ENCODE peak calls at places on chromosome 12, in seven cellular contexts. Q, Z, V, N, A, T and W are unnamed samples.
A peak's percentile ranks its signal among the peaks of the same experiment; 100 is the strongest.

GRCh38 chr12:120224304-120225199 is 23.6 kb upstream of the RPLP0 start:
- DNase-seq in Q (no peak), Z (no peak), V (no peak), N (no peak), A (no peak), T (no peak), W (no peak)

GRCh38 chr12:39986674-39987073 is 119.2 kb downstream of the SLC2A13 start:
- DNase-seq in Q (no peak), Z (no peak), V (no peak), N (no peak), A (no peak), T (no peak), W (no peak)

GRCh38 chr12:48815281-48816110 is 2.8 kb upstream of the CACNB3 start:
- DNase-seq in Q (peak; percentile 78), Z (peak; percentile 41), V (no peak), N (peak; percentile 97), A (peak; percentile 16), T (peak; percentile 10), W (peak; percentile 76)

GRCh38 chr12:24069532-24070395 is 120.3 kb upstream of the SOX5 start:
- DNase-seq in Q (peak; percentile 34), Z (no peak), V (no peak), N (peak; percentile 49), A (no peak), T (no peak), W (peak; percentile 57)

GRCh38 chr12:96327889-96328288 is 72.3 kb downstream of the CDK17 start:
- DNase-seq in Q (no peak), Z (no peak), V (no peak), N (no peak), A (no peak), T (no peak), W (no peak)

GRCh38 chr12:32457251-32458025 is 58.1 kb downstream of the FGD4 start:
- DNase-seq in Q (peak; percentile 53), Z (no peak), V (no peak), N (no peak), A (no peak), T (no peak), W (no peak)

GRCh38 chr12:99154264-99154982 is 493.1 kb upstream of the GARIN6 start:
- DNase-seq in Q (no peak), Z (no peak), V (no peak), N (peak; percentile 86), A (no peak), T (no peak), W (no peak)

GRCh38 chr12:10212623-10213131 is at the start of gene GABARAPL1:
- DNase-seq in Q (peak; percentile 82), Z (peak; percentile 71), V (peak; percentile 64), N (peak; percentile 90), A (peak; percentile 88), T (peak; percentile 74), W (peak; percentile 91)

GRCh38 chr12:42299392-42300308 is 26.2 kb downstream of the ZCRB1 start:
- DNase-seq in Q (peak; percentile 80), Z (no peak), V (no peak), N (no peak), A (no peak), T (no peak), W (no peak)